ENCODE peak calls at places on chromosomes 13 and 19, in nine cellular contexts. Q, F, W, Y, J, C, U, I and V are unnamed samples.

GRCh38 chr13:75365724-75366173 is 116.2 kb downstream of the TBC1D4 start:
- DNase-seq in C (no peak), I (no peak), Y (no peak), F (peak), W (no peak), U (no peak), Q (peak), J (no peak), V (no peak)

GRCh38 chr13:65892859-65893258 is 1337.3 kb downstream of the PCDH9 start:
- DNase-seq in C (no peak), U (no peak), F (no peak), W (no peak), Q (no peak), I (no peak), J (no peak), Y (no peak), V (no peak)

GRCh38 chr13:30255696-30256095 is 51.7 kb downstream of the KATNAL1 start:
- DNase-seq in J (no peak), F (no peak), Y (no peak), Q (no peak), C (no peak), W (no peak), U (no peak), I (no peak), V (no peak)

GRCh38 chr19:952680-953500 is 27.1 kb downstream of the ARID3A start:
- DNase-seq in F (no peak), W (peak), C (peak), Q (peak), J (no peak), U (no peak), Y (no peak), I (no peak), V (no peak)

GRCh38 chr13:30109471-30110135 is 197.7 kb downstream of the KATNAL1 start:
- DNase-seq in F (no peak), Q (no peak), Y (no peak), W (no peak), J (no peak), C (no peak), I (no peak), U (no peak), V (no peak)

GRCh38 chr19:41302624-41303351 is 7.2 kb upstream of the CCDC97 start:
- DNase-seq in Y (no peak), U (peak), C (peak), J (no peak), W (no peak), F (no peak), I (no peak), Q (no peak), V (no peak)

GRCh38 chr19:45913874-45914830 is at the start of gene NANOS2:
- DNase-seq in C (no peak), I (no peak), J (no peak), Q (peak), U (no peak), F (no peak), W (peak), Y (peak), V (no peak)

GRCh38 chr13:90445179-90445578 is 902.3 kb upstream of the MIR17HG start:
- DNase-seq in I (no peak), Q (peak), W (peak), J (no peak), F (peak), U (no peak), C (no peak), Y (peak), V (no peak)

GRCh38 chr19:24062222-24062621 is 24.8 kb upstream of the ZNF254 start:
- DNase-seq in U (no peak), C (no peak), F (peak), Q (no peak), Y (no peak), J (no peak), I (no peak), W (no peak), V (no peak)

GRCh38 chr13:102555914-102556553 is 40.8 kb upstream of the TPP2 start:
- DNase-seq in U (no peak), Q (peak), W (no peak), Y (peak), C (no peak), F (peak), I (no peak), J (no peak), V (peak)

GRCh38 chr19:7397687-7398086 is 49.0 kb downstream of the ARHGEF18 start:
- DNase-seq in J (no peak), U (no peak), Y (no peak), Q (no peak), C (no peak), W (no peak), I (no peak), F (peak), V (no peak)

GRCh38 chr19:18284710-18285430 is 3.4 kb upstream of the JUND start:
- DNase-seq in J (no peak), Q (no peak), C (no peak), F (no peak), U (no peak), I (no peak), Y (no peak), W (no peak), V (no peak)

GRCh38 chr13:28569886-28570285 is 75.0 kb upstream of the FLT1 start:
- DNase-seq in W (no peak), F (no peak), J (no peak), U (no peak), Q (no peak), C (no peak), Y (no peak), I (no peak), V (no peak)

GRCh38 chr19:1262687-1263123 is 6.4 kb upstream of the CIRBP start:
- DNase-seq in F (no peak), J (no peak), Y (peak), W (no peak), U (no peak), Q (peak), I (no peak), C (no peak), V (no peak)

GRCh38 chr19:8631425-8631819 is 989 bp downstream of the NFILZ start:
- DNase-seq in I (no peak), J (no peak), Y (peak), Q (no peak), W (no peak), U (no peak), C (no peak), F (peak), V (no peak)

GRCh38 chr13:68810660-68811059 is 1297.0 kb upstream of the ATXN8OS start:
- DNase-seq in C (no peak), U (no peak), J (no peak), F (no peak), Q (peak), I (no peak), Y (peak), W (no peak), V (peak)

GRCh38 chr13:48066310-48066989 is 28.5 kb downstream of the MED4 start:
- DNase-seq in W (no peak), Q (no peak), J (no peak), I (no peak), C (no peak), Y (no peak), F (peak), U (no peak), V (no peak)

GRCh38 chr13:23730251-23730650 is 158.9 kb downstream of the MIPEP start:
- DNase-seq in I (no peak), W (no peak), F (no peak), C (no peak), Y (no peak), Q (no peak), J (no peak), U (no peak), V (no peak)

GRCh38 chr13:79070343-79070974 is 335.6 kb downstream of the RBM26 start:
- DNase-seq in U (no peak), Y (no peak), C (no peak), F (no peak), W (no peak), J (no peak), I (no peak), Q (no peak), V (no peak)

GRCh38 chr19:15265849-15266248 is 33.6 kb upstream of the EPHX3 start:
- DNase-seq in Q (no peak), W (no peak), Y (no peak), J (peak), C (no peak), I (peak), U (peak), F (peak), V (peak)

DNA sequence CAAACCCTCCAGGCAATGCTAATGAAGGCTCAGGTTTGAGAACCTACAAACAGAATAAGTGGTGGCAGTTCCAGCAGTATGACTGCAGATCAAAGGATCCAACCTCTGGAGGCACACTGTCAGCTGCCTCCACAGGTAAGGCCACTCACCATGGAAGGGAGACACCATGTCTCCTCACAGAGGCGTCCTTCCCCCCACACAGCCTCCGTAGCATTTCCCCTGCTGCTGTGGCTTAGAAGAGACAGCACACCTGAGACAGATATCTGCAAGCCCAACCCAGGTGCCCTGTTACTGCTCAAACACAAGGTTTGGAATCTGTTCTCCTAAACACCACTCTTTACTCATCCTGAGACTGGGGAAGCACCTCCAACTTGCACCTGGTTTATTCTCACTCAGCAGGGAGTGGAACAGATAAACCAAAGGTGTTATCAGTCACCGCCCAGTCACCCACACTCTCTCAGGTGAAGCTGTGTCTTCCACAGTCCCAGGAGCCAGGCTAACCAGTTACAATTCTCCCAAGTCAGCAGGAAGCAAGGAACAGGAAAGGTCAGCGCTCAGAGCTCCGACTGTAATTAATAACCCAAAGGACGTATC is 311.2 kb downstream of the FOXO1 start:
- DNase-seq in Y (no peak), W (no peak), Q (no peak), J (no peak), I (no peak), C (no peak), F (no peak), U (no peak), V (no peak)
- H3K4me3 ChIP-seq in Y (no peak), W (no peak), Q (no peak), J (no peak), I (no peak), C (no peak), F (no peak), U (no peak), V (no peak)

DNA sequence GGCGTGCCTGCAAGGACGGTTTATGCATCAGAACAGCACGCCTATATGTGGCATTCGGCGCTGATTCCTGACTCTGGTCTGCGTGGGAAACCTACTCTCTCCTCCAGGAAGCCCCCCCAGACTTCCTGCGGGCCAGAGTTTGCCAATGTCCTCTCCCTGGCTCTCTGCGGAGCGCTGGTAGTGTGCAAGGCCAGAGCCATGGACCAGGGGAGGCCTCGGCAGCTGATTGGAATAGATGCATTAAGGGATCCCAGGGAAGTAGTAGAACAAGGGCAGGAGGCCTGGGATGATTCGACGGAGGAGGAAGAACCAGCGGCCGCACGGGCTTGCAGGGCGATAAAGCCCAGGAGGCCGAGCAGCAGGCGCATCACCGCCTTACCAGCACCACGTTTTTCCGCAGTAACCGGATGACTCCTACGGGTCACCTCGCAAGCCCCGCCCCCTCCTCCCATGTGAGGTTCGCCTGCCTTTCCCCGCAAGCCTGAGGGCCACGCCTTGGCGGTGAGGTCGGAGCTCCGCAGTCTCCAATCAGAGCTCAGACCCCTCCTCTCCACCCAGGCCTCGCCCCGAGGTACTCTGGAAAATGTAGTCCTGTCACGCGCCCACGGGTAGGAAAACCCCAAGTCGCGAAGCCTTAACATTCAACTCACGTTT is 5.0 kb downstream of the CLEC11A start:
- DNase-seq in W (peak), I (peak), Q (peak), F (peak), J (peak), Y (peak), C (peak), U (peak), V (peak)
- H3K4me3 ChIP-seq in W (no peak), I (no peak), Q (peak), F (no peak), J (no peak), Y (no peak), C (no peak), U (no peak), V (peak)

GRCh38 chr19:35034005-35034502 is 3.8 kb downstream of the SCN1B start:
- DNase-seq in Q (no peak), W (no peak), I (no peak), U (no peak), C (no peak), Y (no peak), J (no peak), F (no peak), V (no peak)
- H3K4me3 ChIP-seq in Q (no peak), W (no peak), I (no peak), U (no peak), C (no peak), Y (no peak), J (no peak), F (no peak), V (no peak)

GRCh38 chr13:111115841-111116500 is 861 bp downstream of the ARHGEF7 start:
- DNase-seq in C (no peak), W (no peak), J (no peak), U (peak), Q (peak), Y (peak), F (peak), I (peak), V (peak)

GRCh38 chr13:111115051-111115840 is at the start of gene ARHGEF7:
- DNase-seq in C (no peak), W (no peak), Q (peak), J (no peak), U (no peak), Y (peak), I (no peak), F (peak), V (peak)

GRCh38 chr13:111117289-111117688 is 2.2 kb downstream of the ARHGEF7 start:
- DNase-seq in C (no peak), Q (no peak), F (no peak), J (no peak), Y (no peak), U (no peak), I (no peak), W (no peak), V (no peak)

GRCh38 chr13:111117961-111118360 is 2.9 kb downstream of the ARHGEF7 start:
- DNase-seq in I (no peak), Y (no peak), U (no peak), J (no peak), C (no peak), F (no peak), W (no peak), Q (no peak), V (peak)

GRCh38 chr13:111116830-111117229 is 1.7 kb downstream of the ARHGEF7 start:
- DNase-seq in U (no peak), Q (no peak), W (no peak), I (no peak), Y (no peak), C (no peak), F (no peak), J (no peak), V (no peak)
- H3K4me3 ChIP-seq in U (peak), Q (peak), W (no peak), I (no peak), Y (peak), C (no peak), F (peak), J (no peak), V (no peak)

DNA sequence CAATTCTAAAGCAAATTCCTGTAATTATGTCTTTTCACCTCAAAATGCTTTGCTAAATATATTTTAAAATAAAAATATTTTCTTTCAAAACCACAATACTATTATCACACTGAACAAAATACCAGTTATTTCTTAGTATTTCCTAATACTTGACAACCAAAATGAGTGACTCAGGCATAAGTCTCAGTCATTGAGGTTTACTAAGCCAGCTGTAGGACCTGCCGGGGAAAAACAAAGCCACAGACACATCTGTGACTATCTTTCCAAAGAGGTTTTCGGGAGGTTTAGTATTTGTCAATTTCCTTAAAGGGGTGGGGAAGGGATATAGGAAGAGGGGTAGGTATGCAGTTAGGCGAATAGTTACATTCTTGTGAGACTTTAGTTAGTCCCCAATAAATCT is 3.2 kb upstream of the ZNF235 start:
- DNase-seq in U (no peak), J (no peak), I (no peak), F (peak), W (no peak), C (no peak), Y (no peak), Q (no peak), V (no peak)
- H3K4me3 ChIP-seq in U (no peak), J (no peak), I (no peak), F (no peak), W (no peak), C (no peak), Y (no peak), Q (no peak), V (no peak)

GRCh38 chr13:113291997-113292862 is 4.8 kb upstream of the LAMP1 start:
- DNase-seq in Y (peak), F (peak), J (no peak), U (no peak), I (peak), C (no peak), W (peak), Q (peak), V (peak)
- H3K4me3 ChIP-seq in Y (peak), F (peak), J (peak), U (peak), I (no peak), C (no peak), W (peak), Q (peak), V (peak)

GRCh38 chr13:37954191-37954590 is 84.6 kb upstream of the TRPC4 start:
- DNase-seq in U (no peak), I (no peak), W (no peak), C (no peak), Q (no peak), F (no peak), Y (no peak), J (no peak), V (no peak)
- H3K4me3 ChIP-seq in U (no peak), I (no peak), W (no peak), C (no peak), Q (no peak), F (no peak), Y (no peak), J (no peak), V (no peak)